ENCODE peak calls at places on chromosomes 12 and 14, in ten cellular contexts. One of them, this sample, is unnamed.

GRCh38 chr12:124465473-124465872 is 101.9 kb downstream of the NCOR2 start:
- DNase-seq in fibroblast of lung: no peak
- DNase-seq in naive thymus-derived CD4-positive, alpha-beta T cell: no peak
- DNase-seq in NT2/D1: no peak
- DNase-seq in small intestine: no peak
- DNase-seq in suprapubic skin: no peak
- DNase-seq in left ventricle myocardium inferior: no peak
- DNase-seq in colonic mucosa: no peak
- DNase-seq in CD8-positive, alpha-beta T cell: no peak
- DNase-seq in IMR-90: no peak
- DNase-seq in this sample: no peak

GRCh38 chr12:4979737-4980136 is 63.9 kb upstream of the KCNA5 start:
- DNase-seq in IMR-90: no peak
- DNase-seq in small intestine: no peak
- DNase-seq in naive thymus-derived CD4-positive, alpha-beta T cell: no peak
- DNase-seq in left ventricle myocardium inferior: no peak
- DNase-seq in suprapubic skin: no peak
- DNase-seq in CD8-positive, alpha-beta T cell: no peak
- DNase-seq in colonic mucosa: no peak
- DNase-seq in fibroblast of lung: no peak
- DNase-seq in NT2/D1: no peak
- DNase-seq in this sample: no peak

GRCh38 chr14:52238682-52239081 is 28.8 kb upstream of the PTGDR start:
- DNase-seq in NT2/D1: no peak
- DNase-seq in suprapubic skin: no peak
- DNase-seq in left ventricle myocardium inferior: no peak
- DNase-seq in colonic mucosa: no peak
- DNase-seq in fibroblast of lung: no peak
- DNase-seq in naive thymus-derived CD4-positive, alpha-beta T cell: no peak
- DNase-seq in CD8-positive, alpha-beta T cell: no peak
- DNase-seq in small intestine: no peak
- DNase-seq in IMR-90: no peak
- DNase-seq in this sample: no peak

GRCh38 chr12:121009744-121010143 is 6.5 kb downstream of the C12orf43 start:
- DNase-seq in suprapubic skin: no peak
- DNase-seq in fibroblast of lung: peak; percentile 54
- DNase-seq in NT2/D1: peak; percentile 30
- DNase-seq in IMR-90: peak; percentile 42
- DNase-seq in small intestine: peak; percentile 87
- DNase-seq in naive thymus-derived CD4-positive, alpha-beta T cell: no peak
- DNase-seq in colonic mucosa: peak; percentile 68
- DNase-seq in left ventricle myocardium inferior: no peak
- DNase-seq in CD8-positive, alpha-beta T cell: no peak
- DNase-seq in this sample: peak; percentile 50

GRCh38 chr12:22255097-22255496 is 79.4 kb downstream of the ST8SIA1 start:
- DNase-seq in fibroblast of lung: peak; percentile 57
- DNase-seq in small intestine: no peak
- DNase-seq in left ventricle myocardium inferior: no peak
- DNase-seq in colonic mucosa: no peak
- DNase-seq in IMR-90: peak; percentile 21
- DNase-seq in naive thymus-derived CD4-positive, alpha-beta T cell: no peak
- DNase-seq in NT2/D1: peak; percentile 57
- DNase-seq in CD8-positive, alpha-beta T cell: no peak
- DNase-seq in suprapubic skin: no peak
- DNase-seq in this sample: peak; percentile 14

GRCh38 chr14:45838597-45838996 is 585.6 kb upstream of the MIS18BP1 start:
- DNase-seq in naive thymus-derived CD4-positive, alpha-beta T cell: no peak
- DNase-seq in small intestine: no peak
- DNase-seq in suprapubic skin: no peak
- DNase-seq in fibroblast of lung: no peak
- DNase-seq in IMR-90: no peak
- DNase-seq in NT2/D1: no peak
- DNase-seq in CD8-positive, alpha-beta T cell: no peak
- DNase-seq in colonic mucosa: no peak
- DNase-seq in left ventricle myocardium inferior: no peak
- DNase-seq in this sample: peak; percentile 26

GRCh38 chr12:100554608-100555077 is 18.8 kb upstream of the GAS2L3 start:
- DNase-seq in IMR-90: peak; percentile 90
- DNase-seq in fibroblast of lung: peak; percentile 93
- DNase-seq in suprapubic skin: no peak
- DNase-seq in left ventricle myocardium inferior: no peak
- DNase-seq in small intestine: peak; percentile 72
- DNase-seq in naive thymus-derived CD4-positive, alpha-beta T cell: no peak
- DNase-seq in CD8-positive, alpha-beta T cell: no peak
- DNase-seq in colonic mucosa: peak; percentile 44
- DNase-seq in NT2/D1: peak; percentile 78
- DNase-seq in this sample: peak; percentile 90

GRCh38 chr14:24840204-24840893 is 206.4 kb upstream of the GZMB start:
- DNase-seq in suprapubic skin: no peak
- DNase-seq in small intestine: no peak
- DNase-seq in naive thymus-derived CD4-positive, alpha-beta T cell: no peak
- DNase-seq in fibroblast of lung: no peak
- DNase-seq in left ventricle myocardium inferior: no peak
- DNase-seq in CD8-positive, alpha-beta T cell: no peak
- DNase-seq in IMR-90: no peak
- DNase-seq in colonic mucosa: no peak
- DNase-seq in NT2/D1: peak; percentile 23
- DNase-seq in this sample: no peak

GRCh38 chr12:26114720-26115406 is 10.0 kb downstream of the BHLHE41 start:
- DNase-seq in left ventricle myocardium inferior: no peak
- DNase-seq in IMR-90: no peak
- DNase-seq in fibroblast of lung: no peak
- DNase-seq in small intestine: no peak
- DNase-seq in NT2/D1: no peak
- DNase-seq in suprapubic skin: peak; percentile 66
- DNase-seq in CD8-positive, alpha-beta T cell: no peak
- DNase-seq in colonic mucosa: no peak
- DNase-seq in naive thymus-derived CD4-positive, alpha-beta T cell: no peak
- DNase-seq in this sample: peak; percentile 22

GRCh38 chr12:26112703-26113147 is 12.1 kb downstream of the BHLHE41 start:
- DNase-seq in small intestine: peak; percentile 36
- DNase-seq in NT2/D1: peak; percentile 84
- DNase-seq in suprapubic skin: no peak
- DNase-seq in IMR-90: peak; percentile 22
- DNase-seq in naive thymus-derived CD4-positive, alpha-beta T cell: no peak
- DNase-seq in fibroblast of lung: no peak
- DNase-seq in CD8-positive, alpha-beta T cell: no peak
- DNase-seq in colonic mucosa: no peak
- DNase-seq in left ventricle myocardium inferior: no peak
- DNase-seq in this sample: peak; percentile 20

GRCh38 chr12:26113853-26114719 is 10.8 kb downstream of the BHLHE41 start:
- DNase-seq in naive thymus-derived CD4-positive, alpha-beta T cell: peak; percentile 68
- DNase-seq in IMR-90: peak; percentile 82
- DNase-seq in NT2/D1: peak; percentile 97
- DNase-seq in fibroblast of lung: peak; percentile 89
- DNase-seq in colonic mucosa: peak; percentile 97
- DNase-seq in left ventricle myocardium inferior: peak; percentile 95
- DNase-seq in CD8-positive, alpha-beta T cell: peak; percentile 60
- DNase-seq in suprapubic skin: peak; percentile 94
- DNase-seq in small intestine: peak; percentile 98
- DNase-seq in this sample: peak; percentile 95

GRCh38 chr12:26112232-26112631 is 12.6 kb downstream of the BHLHE41 start:
- DNase-seq in suprapubic skin: no peak
- DNase-seq in fibroblast of lung: no peak
- DNase-seq in small intestine: no peak
- DNase-seq in NT2/D1: no peak
- DNase-seq in colonic mucosa: no peak
- DNase-seq in naive thymus-derived CD4-positive, alpha-beta T cell: no peak
- DNase-seq in CD8-positive, alpha-beta T cell: no peak
- DNase-seq in IMR-90: no peak
- DNase-seq in left ventricle myocardium inferior: no peak
- DNase-seq in this sample: no peak

DNA sequence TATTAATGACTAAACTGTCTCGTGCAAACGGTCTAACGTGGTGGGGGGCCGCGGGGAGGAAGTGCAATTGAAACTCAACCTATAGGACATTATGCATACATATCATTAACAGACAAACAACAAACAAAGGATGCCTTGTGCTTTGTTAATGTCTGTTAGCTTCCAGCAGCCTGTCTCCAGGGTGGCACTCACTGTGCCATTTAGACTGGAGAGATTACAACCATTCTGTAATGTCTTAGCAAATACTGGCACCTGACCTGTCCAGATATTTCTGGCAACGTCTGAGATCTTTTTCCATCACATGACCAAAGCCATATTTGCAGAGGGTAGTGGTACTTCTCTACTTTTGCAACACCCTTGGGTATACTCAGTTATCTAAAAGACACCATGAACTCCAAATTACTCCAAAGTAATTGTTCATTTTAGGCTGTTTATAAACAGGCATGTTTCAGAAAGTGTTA is 11.6 kb downstream of the BHLHE41 start:
- DNase-seq in suprapubic skin: no peak
- DNase-seq in NT2/D1: peak; percentile 57
- DNase-seq in fibroblast of lung: no peak
- DNase-seq in colonic mucosa: peak; percentile 29
- DNase-seq in naive thymus-derived CD4-positive, alpha-beta T cell: no peak
- DNase-seq in small intestine: peak; percentile 12
- DNase-seq in IMR-90: no peak
- DNase-seq in left ventricle myocardium inferior: no peak
- DNase-seq in CD8-positive, alpha-beta T cell: no peak
- DNase-seq in this sample: peak; percentile 11
- H3K4me1 ChIP-seq in suprapubic skin: peaks cover 50% of the 10 kb centered on the region
- H3K4me1 ChIP-seq in NT2/D1: peaks cover 5% of the 10 kb centered on the region
- H3K4me1 ChIP-seq in fibroblast of lung: peaks cover 2% of the 10 kb centered on the region
- H3K4me1 ChIP-seq in colonic mucosa: peaks cover 5% of the 10 kb centered on the region
- H3K4me1 ChIP-seq in naive thymus-derived CD4-positive, alpha-beta T cell: no peaks in the 10 kb centered on the region
- H3K4me1 ChIP-seq in small intestine: peaks cover 11% of the 10 kb centered on the region
- H3K4me1 ChIP-seq in IMR-90: peaks cover 4% of the 10 kb centered on the region
- H3K4me1 ChIP-seq in left ventricle myocardium inferior: peaks cover 55% of the 10 kb centered on the region
- H3K4me1 ChIP-seq in CD8-positive, alpha-beta T cell: peaks cover 10% of the 10 kb centered on the region
- H3K4me1 ChIP-seq in this sample: peaks cover 11% of the 10 kb centered on the region

GRCh38 chr14:39428118-39428517 is 4.1 kb downstream of the FBXO33 start:
- DNase-seq in colonic mucosa: no peak
- DNase-seq in suprapubic skin: no peak
- DNase-seq in fibroblast of lung: no peak
- DNase-seq in NT2/D1: no peak
- DNase-seq in small intestine: no peak
- DNase-seq in left ventricle myocardium inferior: no peak
- DNase-seq in CD8-positive, alpha-beta T cell: no peak
- DNase-seq in naive thymus-derived CD4-positive, alpha-beta T cell: no peak
- DNase-seq in IMR-90: no peak
- DNase-seq in this sample: no peak

GRCh38 chr14:39430762-39431415 is 1.3 kb downstream of the FBXO33 start:
- DNase-seq in IMR-90: peak; percentile 13
- DNase-seq in suprapubic skin: no peak
- DNase-seq in colonic mucosa: no peak
- DNase-seq in NT2/D1: no peak
- DNase-seq in left ventricle myocardium inferior: no peak
- DNase-seq in CD8-positive, alpha-beta T cell: no peak
- DNase-seq in fibroblast of lung: peak; percentile 9
- DNase-seq in naive thymus-derived CD4-positive, alpha-beta T cell: no peak
- DNase-seq in small intestine: no peak
- DNase-seq in this sample: peak; percentile 62

GRCh38 chr14:39423793-39424192 is 8.4 kb downstream of the FBXO33 start:
- DNase-seq in IMR-90: no peak
- DNase-seq in CD8-positive, alpha-beta T cell: no peak
- DNase-seq in colonic mucosa: no peak
- DNase-seq in suprapubic skin: no peak
- DNase-seq in small intestine: no peak
- DNase-seq in fibroblast of lung: no peak
- DNase-seq in naive thymus-derived CD4-positive, alpha-beta T cell: no peak
- DNase-seq in left ventricle myocardium inferior: no peak
- DNase-seq in NT2/D1: no peak
- DNase-seq in this sample: no peak

GRCh38 chr14:39425947-39426346 is 6.3 kb downstream of the FBXO33 start:
- DNase-seq in suprapubic skin: no peak
- DNase-seq in IMR-90: no peak
- DNase-seq in fibroblast of lung: no peak
- DNase-seq in NT2/D1: no peak
- DNase-seq in small intestine: no peak
- DNase-seq in colonic mucosa: no peak
- DNase-seq in CD8-positive, alpha-beta T cell: no peak
- DNase-seq in left ventricle myocardium inferior: no peak
- DNase-seq in naive thymus-derived CD4-positive, alpha-beta T cell: no peak
- DNase-seq in this sample: no peak

DNA sequence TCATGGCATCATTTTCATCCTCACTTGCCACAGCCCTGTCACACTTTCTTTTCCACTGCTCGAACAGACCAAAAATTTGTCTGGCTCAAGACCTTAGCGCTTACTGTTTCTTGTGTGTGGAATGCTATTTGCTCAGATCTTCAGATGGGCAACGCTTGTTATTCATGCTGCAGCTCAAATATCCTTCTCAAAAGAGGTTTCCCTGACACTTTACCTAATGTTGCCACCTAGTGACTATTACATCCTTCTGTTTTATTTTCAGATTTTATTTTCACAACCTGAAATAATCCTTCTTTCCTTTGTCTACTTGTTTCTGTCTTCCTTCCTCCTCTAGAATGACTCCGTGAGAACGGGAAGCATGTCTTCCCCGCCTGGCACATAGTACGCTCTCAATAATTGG is 5.6 kb downstream of the FBXO33 start:
- DNase-seq in colonic mucosa: no peak
- DNase-seq in left ventricle myocardium inferior: no peak
- DNase-seq in suprapubic skin: no peak
- DNase-seq in NT2/D1: no peak
- DNase-seq in fibroblast of lung: peak; percentile 58
- DNase-seq in CD8-positive, alpha-beta T cell: no peak
- DNase-seq in small intestine: peak; percentile 18
- DNase-seq in IMR-90: peak; percentile 59
- DNase-seq in naive thymus-derived CD4-positive, alpha-beta T cell: no peak
- DNase-seq in this sample: peak; percentile 80
- H3K4me1 ChIP-seq in colonic mucosa: no peaks in the 10 kb centered on the region
- H3K4me1 ChIP-seq in left ventricle myocardium inferior: peaks cover 88% of the 10 kb centered on the region
- H3K4me1 ChIP-seq in suprapubic skin: peaks cover 45% of the 10 kb centered on the region
- H3K4me1 ChIP-seq in NT2/D1: peaks cover 2% of the 10 kb centered on the region
- H3K4me1 ChIP-seq in fibroblast of lung: no peaks in the 10 kb centered on the region
- H3K4me1 ChIP-seq in CD8-positive, alpha-beta T cell: peaks cover 64% of the 10 kb centered on the region
- H3K4me1 ChIP-seq in small intestine: peaks cover 15% of the 10 kb centered on the region
- H3K4me1 ChIP-seq in IMR-90: peaks cover 4% of the 10 kb centered on the region
- H3K4me1 ChIP-seq in naive thymus-derived CD4-positive, alpha-beta T cell: peaks cover 31% of the 10 kb centered on the region
- H3K4me1 ChIP-seq in this sample: peaks cover 42% of the 10 kb centered on the region

GRCh38 chr14:103527408-103528157 is 1.4 kb upstream of the TRMT61A start:
- DNase-seq in NT2/D1: no peak
- DNase-seq in small intestine: no peak
- DNase-seq in left ventricle myocardium inferior: no peak
- DNase-seq in colonic mucosa: no peak
- DNase-seq in fibroblast of lung: no peak
- DNase-seq in IMR-90: no peak
- DNase-seq in CD8-positive, alpha-beta T cell: no peak
- DNase-seq in suprapubic skin: peak; percentile 68
- DNase-seq in naive thymus-derived CD4-positive, alpha-beta T cell: no peak
- DNase-seq in this sample: peak; percentile 89

GRCh38 chr14:103528158-103528511 is 861 bp upstream of the TRMT61A start:
- DNase-seq in IMR-90: no peak
- DNase-seq in colonic mucosa: peak; percentile 68
- DNase-seq in NT2/D1: no peak
- DNase-seq in small intestine: peak; percentile 45
- DNase-seq in CD8-positive, alpha-beta T cell: no peak
- DNase-seq in fibroblast of lung: peak; percentile 39
- DNase-seq in suprapubic skin: no peak
- DNase-seq in naive thymus-derived CD4-positive, alpha-beta T cell: no peak
- DNase-seq in left ventricle myocardium inferior: no peak
- DNase-seq in this sample: peak; percentile 64

GRCh38 chr14:103524002-103524785 is 1.6 kb upstream of the CKB start:
- DNase-seq in NT2/D1: no peak
- DNase-seq in left ventricle myocardium inferior: no peak
- DNase-seq in fibroblast of lung: no peak
- DNase-seq in small intestine: no peak
- DNase-seq in suprapubic skin: peak; percentile 62
- DNase-seq in naive thymus-derived CD4-positive, alpha-beta T cell: no peak
- DNase-seq in IMR-90: no peak
- DNase-seq in colonic mucosa: peak; percentile 40
- DNase-seq in CD8-positive, alpha-beta T cell: no peak
- DNase-seq in this sample: no peak

GRCh38 chr14:103526914-103527248 is 2.1 kb upstream of the TRMT61A start:
- DNase-seq in small intestine: no peak
- DNase-seq in fibroblast of lung: no peak
- DNase-seq in suprapubic skin: no peak
- DNase-seq in CD8-positive, alpha-beta T cell: no peak
- DNase-seq in naive thymus-derived CD4-positive, alpha-beta T cell: no peak
- DNase-seq in colonic mucosa: no peak
- DNase-seq in left ventricle myocardium inferior: no peak
- DNase-seq in NT2/D1: no peak
- DNase-seq in IMR-90: no peak
- DNase-seq in this sample: no peak

DNA sequence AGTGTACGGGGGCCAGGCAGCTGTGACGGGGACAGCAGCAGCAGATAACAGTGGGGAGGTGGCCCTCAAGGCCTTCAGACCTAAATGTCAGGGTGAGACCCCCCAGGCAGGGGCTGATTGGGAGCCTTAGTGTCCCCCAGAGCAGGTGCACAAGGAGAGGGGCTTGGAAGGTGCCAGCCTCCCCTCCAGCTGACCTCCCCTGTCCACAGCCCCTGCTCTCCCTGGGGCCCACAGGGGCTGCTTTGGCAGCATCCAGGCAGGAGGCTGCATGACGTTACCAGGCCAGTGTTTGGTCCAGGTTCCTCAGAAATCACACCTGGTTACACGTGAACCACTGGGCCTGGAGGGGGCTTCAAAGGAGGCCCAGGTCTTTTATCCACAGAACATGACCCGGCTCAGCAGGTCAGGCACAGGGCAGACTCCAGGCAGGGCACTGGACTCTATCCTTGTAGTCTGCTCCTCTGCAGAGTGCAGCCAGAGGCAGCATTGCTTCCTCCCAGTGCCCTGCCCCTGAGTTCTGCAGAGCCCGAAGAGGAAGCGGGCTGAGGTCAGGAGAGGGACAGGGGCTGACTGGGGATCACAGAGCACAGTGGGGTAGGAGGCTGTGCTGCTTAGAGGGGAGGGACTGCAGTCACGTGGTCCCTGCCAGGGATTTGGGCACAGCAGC is 2.6 kb upstream of the TRMT61A start:
- DNase-seq in fibroblast of lung: no peak
- DNase-seq in naive thymus-derived CD4-positive, alpha-beta T cell: no peak
- DNase-seq in colonic mucosa: peak; percentile 45
- DNase-seq in NT2/D1: no peak
- DNase-seq in IMR-90: no peak
- DNase-seq in small intestine: no peak
- DNase-seq in left ventricle myocardium inferior: no peak
- DNase-seq in CD8-positive, alpha-beta T cell: no peak
- DNase-seq in suprapubic skin: no peak
- DNase-seq in this sample: no peak
- H3K4me1 ChIP-seq in fibroblast of lung: peaks cover 15% of the 10 kb centered on the region
- H3K4me1 ChIP-seq in naive thymus-derived CD4-positive, alpha-beta T cell: peaks cover 19% of the 10 kb centered on the region
- H3K4me1 ChIP-seq in colonic mucosa: peaks cover 37% of the 10 kb centered on the region
- H3K4me1 ChIP-seq in NT2/D1: peaks cover 18% of the 10 kb centered on the region
- H3K4me1 ChIP-seq in IMR-90: peaks cover 13% of the 10 kb centered on the region
- H3K4me1 ChIP-seq in small intestine: no peaks in the 10 kb centered on the region
- H3K4me1 ChIP-seq in left ventricle myocardium inferior: peaks cover 92% of the 10 kb centered on the region
- H3K4me1 ChIP-seq in CD8-positive, alpha-beta T cell: peaks cover 35% of the 10 kb centered on the region
- H3K4me1 ChIP-seq in suprapubic skin: peaks cover 67% of the 10 kb centered on the region
- H3K4me1 ChIP-seq in this sample: peaks cover 20% of the 10 kb centered on the region

GRCh38 chr14:60324837-60325236 is 75.8 kb downstream of the PPM1A start:
- DNase-seq in small intestine: no peak
- DNase-seq in left ventricle myocardium inferior: no peak
- DNase-seq in naive thymus-derived CD4-positive, alpha-beta T cell: no peak
- DNase-seq in IMR-90: no peak
- DNase-seq in NT2/D1: no peak
- DNase-seq in CD8-positive, alpha-beta T cell: no peak
- DNase-seq in fibroblast of lung: no peak
- DNase-seq in colonic mucosa: no peak
- DNase-seq in suprapubic skin: no peak
- DNase-seq in this sample: no peak

GRCh38 chr14:60328588-60328987 is 79.6 kb downstream of the PPM1A start:
- DNase-seq in naive thymus-derived CD4-positive, alpha-beta T cell: no peak
- DNase-seq in suprapubic skin: no peak
- DNase-seq in left ventricle myocardium inferior: no peak
- DNase-seq in NT2/D1: no peak
- DNase-seq in CD8-positive, alpha-beta T cell: no peak
- DNase-seq in colonic mucosa: no peak
- DNase-seq in IMR-90: no peak
- DNase-seq in fibroblast of lung: no peak
- DNase-seq in small intestine: no peak
- DNase-seq in this sample: no peak

GRCh38 chr14:60323199-60323891 is 74.3 kb downstream of the PPM1A start:
- DNase-seq in suprapubic skin: no peak
- DNase-seq in NT2/D1: no peak
- DNase-seq in IMR-90: no peak
- DNase-seq in colonic mucosa: no peak
- DNase-seq in left ventricle myocardium inferior: no peak
- DNase-seq in fibroblast of lung: no peak
- DNase-seq in CD8-positive, alpha-beta T cell: no peak
- DNase-seq in small intestine: no peak
- DNase-seq in naive thymus-derived CD4-positive, alpha-beta T cell: no peak
- DNase-seq in this sample: no peak

GRCh38 chr14:60327447-60328331 is 78.7 kb downstream of the PPM1A start:
- DNase-seq in suprapubic skin: no peak
- DNase-seq in left ventricle myocardium inferior: peak; percentile 19
- DNase-seq in NT2/D1: no peak
- DNase-seq in small intestine: peak; percentile 24
- DNase-seq in colonic mucosa: peak; percentile 51
- DNase-seq in fibroblast of lung: peak; percentile 30
- DNase-seq in CD8-positive, alpha-beta T cell: peak; percentile 10
- DNase-seq in naive thymus-derived CD4-positive, alpha-beta T cell: peak; percentile 16
- DNase-seq in IMR-90: peak; percentile 20
- DNase-seq in this sample: peak; percentile 44

GRCh38 chr14:60326274-60326673 is 77.3 kb downstream of the PPM1A start:
- DNase-seq in naive thymus-derived CD4-positive, alpha-beta T cell: no peak
- DNase-seq in suprapubic skin: no peak
- DNase-seq in small intestine: no peak
- DNase-seq in CD8-positive, alpha-beta T cell: no peak
- DNase-seq in colonic mucosa: no peak
- DNase-seq in NT2/D1: no peak
- DNase-seq in left ventricle myocardium inferior: no peak
- DNase-seq in fibroblast of lung: no peak
- DNase-seq in IMR-90: no peak
- DNase-seq in this sample: no peak
- H3K4me1 ChIP-seq in naive thymus-derived CD4-positive, alpha-beta T cell: peaks cover 4% of the 10 kb centered on the region
- H3K4me1 ChIP-seq in suprapubic skin: peaks cover 17% of the 10 kb centered on the region
- H3K4me1 ChIP-seq in small intestine: peaks cover 3% of the 10 kb centered on the region
- H3K4me1 ChIP-seq in CD8-positive, alpha-beta T cell: peaks cover 9% of the 10 kb centered on the region
- H3K4me1 ChIP-seq in colonic mucosa: no peaks in the 10 kb centered on the region
- H3K4me1 ChIP-seq in NT2/D1: no peaks in the 10 kb centered on the region
- H3K4me1 ChIP-seq in left ventricle myocardium inferior: peaks cover 14% of the 10 kb centered on the region
- H3K4me1 ChIP-seq in fibroblast of lung: no peaks in the 10 kb centered on the region
- H3K4me1 ChIP-seq in IMR-90: no peaks in the 10 kb centered on the region
- H3K4me1 ChIP-seq in this sample: peaks cover 2% of the 10 kb centered on the region

This sample was measured in GM23248.